ENCODE peak calls at places on chromosomes 4 and X, in four cellular contexts. L is K562, N is GM12878, U is HepG2. F is an unnamed sample.

GRCh38 chrX:149505671-149506070 is 565 bp upstream of the IDS start:
- DNase-seq in U (no peak), L (no peak), N (no peak), F (no peak)

GRCh38 chr4:141473952-141474351 is 162.4 kb upstream of the IL15 start:
- DNase-seq in L (no peak), N (no peak), U (no peak), F (no peak)

GRCh38 chrX:143988356-143988755 is 104.5 kb downstream of the UBE2NL start:
- DNase-seq in U (no peak), L (no peak), N (no peak), F (no peak)

GRCh38 chrX:66028936-66029335 is 10.9 kb downstream of the VSIG4 start:
- DNase-seq in N (no peak), U (no peak), L (no peak), F (no peak)

GRCh38 chrX:7446815-7447214 is 298.9 kb upstream of the PUDP start:
- DNase-seq in N (no peak), U (no peak), L (no peak), F (no peak)

GRCh38 chr4:94595880-94596483 is 144.2 kb downstream of the PDLIM5 start:
- DNase-seq in U (peak; percentile 48), N (peak; percentile 8), L (peak; percentile 59), F (peak; percentile 66)

GRCh38 chr4:163592207-163592606 is 97.7 kb downstream of the TMA16 start:
- DNase-seq in L (no peak), N (no peak), U (no peak), F (no peak)

GRCh38 chrX:48823029-48823428 is 3.3 kb upstream of the ERAS start:
- DNase-seq in N (no peak), U (no peak), L (no peak), F (no peak)

GRCh38 chr4:118909173-118909956 is 20.7 kb downstream of the SYNPO2 start:
- DNase-seq in N (no peak), L (no peak), U (no peak), F (no peak)

GRCh38 chr4:147311956-147312355 is 168.9 kb upstream of the EDNRA start:
- DNase-seq in U (no peak), L (no peak), N (no peak), F (no peak)

GRCh38 chrX:132023896-132024386 is 839 bp downstream of the STK26 start:
- DNase-seq in U (no peak), N (no peak), L (peak; percentile 74), F (peak; percentile 12)

GRCh38 chr4:53863731-53864130 is 200.7 kb downstream of the CHIC2 start:
- DNase-seq in U (no peak), N (no peak), L (no peak), F (no peak)

GRCh38 chrX:114363346-114363745 is 220.5 kb upstream of the HTR2C start:
- DNase-seq in U (no peak), L (no peak), N (no peak), F (no peak)

GRCh38 chrX:131792789-131793462 is 230.2 kb upstream of the STK26 start:
- DNase-seq in L (no peak), N (peak; percentile 90), U (no peak), F (peak; percentile 95)

GRCh38 chr4:74311696-74312313 is 3.5 kb downstream of the EPGN start:
- DNase-seq in L (peak; percentile 67), N (peak; percentile 13), U (peak; percentile 46), F (peak; percentile 67)
- TF ChIP-seq HDAC2 in L (no peak), N (no peak), U (no peak), F (no peak)

DNA sequence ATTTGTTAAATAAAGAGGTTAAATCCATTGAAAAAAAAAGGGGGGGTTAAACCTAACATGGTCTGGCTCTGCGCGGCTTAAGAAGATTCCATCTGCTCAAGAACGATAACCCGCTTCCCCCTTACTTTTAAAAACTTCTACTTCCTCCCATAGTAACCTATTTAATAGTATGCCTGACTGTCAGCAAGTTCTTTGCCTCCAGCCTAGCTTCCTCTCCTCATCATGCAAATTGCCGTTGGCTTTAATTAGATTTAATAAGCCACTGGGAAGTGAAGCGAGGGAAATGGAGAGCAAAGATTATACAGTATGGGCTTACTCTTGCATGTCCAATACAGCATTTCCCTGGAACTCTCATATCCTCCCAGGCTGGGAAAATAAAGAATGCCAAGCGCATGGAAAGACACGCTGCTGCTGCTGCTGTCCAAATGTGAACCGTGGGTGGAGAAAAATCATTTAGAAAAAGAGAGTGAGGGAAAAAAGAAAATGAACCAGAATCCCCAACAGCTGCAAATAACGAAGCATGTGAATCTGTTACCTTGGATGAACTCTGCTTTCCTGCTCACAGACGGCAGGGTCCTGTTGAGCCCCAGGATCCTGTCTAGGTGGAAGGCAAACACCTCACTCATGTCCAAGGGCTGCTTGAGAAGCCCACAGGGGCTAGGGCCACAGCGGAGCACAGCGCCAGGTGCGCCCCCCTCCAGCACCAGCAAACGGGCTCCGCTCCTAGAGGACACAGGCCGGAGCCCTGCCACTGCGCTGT is 2.7 kb downstream of the GASK1B start:
- DNase-seq in U (peak; percentile 4), L (no peak), N (no peak), F (no peak)
- TF ChIP-seq ESRRA in U (no peak), L (no peak), N (no peak), F (no peak)

DNA sequence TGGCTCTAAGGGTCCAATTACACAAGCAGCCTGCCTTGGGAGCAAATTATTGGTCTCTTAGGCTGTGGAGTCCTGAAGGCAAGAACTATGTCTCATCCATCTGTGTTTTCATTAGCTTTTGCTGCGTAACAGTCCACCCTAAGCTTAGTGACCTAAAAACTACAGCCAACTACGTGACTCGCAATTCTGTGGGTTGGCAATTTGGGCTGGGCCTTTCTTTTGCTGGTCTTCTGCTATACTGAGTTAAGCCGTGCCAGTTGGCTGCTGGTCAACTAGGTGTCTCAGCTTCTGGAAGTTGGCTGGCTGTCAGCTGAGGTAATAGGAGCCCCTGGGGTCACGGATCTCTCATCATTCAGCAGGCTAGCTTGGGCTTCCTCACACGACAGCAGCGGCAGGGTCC is 205.6 kb upstream of the S100G start:
- DNase-seq in L (no peak), U (no peak), N (no peak), F (no peak)
- TF ChIP-seq HDAC2 in L (no peak), U (no peak), N (no peak), F (no peak)

DNA sequence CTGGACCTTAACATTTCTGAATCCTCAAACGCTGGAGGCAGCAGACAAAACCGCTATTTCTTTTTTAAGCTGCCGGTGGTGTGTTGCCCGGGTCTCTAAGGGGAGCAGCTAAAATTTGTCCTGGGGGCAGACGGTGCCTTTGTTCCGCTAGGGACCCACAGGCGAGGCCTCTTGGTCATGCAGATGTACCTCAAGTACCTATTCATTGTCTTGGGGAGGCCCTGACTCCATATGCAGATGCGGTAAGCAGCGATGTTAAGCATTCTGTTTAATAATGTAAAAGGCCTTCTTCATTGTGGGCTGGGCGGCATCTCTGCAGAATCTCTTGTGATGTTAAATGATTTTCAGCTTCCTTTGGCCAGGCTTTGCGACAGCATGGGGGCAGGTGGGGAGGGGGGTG is 98.9 kb upstream of the PJA1 start:
- DNase-seq in N (no peak), L (no peak), U (no peak), F (no peak)
- TF ChIP-seq ESRRA in N (no peak), L (no peak), U (no peak), F (no peak)

DNA sequence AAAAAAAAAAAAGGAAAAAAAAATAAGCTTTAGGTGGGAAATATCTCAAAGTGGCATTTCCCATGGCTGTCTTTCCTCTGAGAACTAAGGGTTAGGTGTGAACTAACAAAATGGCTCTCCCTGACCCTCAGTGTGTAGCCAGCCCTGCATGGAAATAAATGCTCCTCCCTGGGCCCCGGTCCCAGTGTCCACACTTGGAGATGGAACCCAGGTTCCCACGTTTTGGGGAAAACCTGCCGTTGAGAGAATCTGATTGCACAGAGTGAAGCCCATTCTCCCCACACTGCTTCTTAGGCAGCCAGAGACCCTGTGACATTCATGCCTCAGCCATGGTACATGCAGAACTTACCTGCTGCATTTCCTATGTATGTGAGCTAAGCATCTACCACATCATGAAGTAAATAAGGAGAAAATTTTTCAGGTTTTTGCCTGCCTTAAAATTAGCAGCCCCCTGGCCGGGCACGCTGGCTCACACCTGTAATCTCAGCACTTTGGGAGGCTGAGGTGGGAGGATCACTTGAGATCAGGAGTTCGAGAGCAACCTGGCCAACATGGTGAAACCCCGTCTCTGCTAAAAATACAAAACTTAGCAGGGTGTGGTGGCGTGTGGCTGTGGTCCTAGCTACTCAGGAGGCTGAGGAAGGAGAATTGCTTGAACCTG is 34.5 kb downstream of the HTT-AS start:
- DNase-seq in L (no peak), N (no peak), U (no peak), F (no peak)
- TF ChIP-seq HDAC2 in L (no peak), N (no peak), U (no peak), F (no peak)

DNA sequence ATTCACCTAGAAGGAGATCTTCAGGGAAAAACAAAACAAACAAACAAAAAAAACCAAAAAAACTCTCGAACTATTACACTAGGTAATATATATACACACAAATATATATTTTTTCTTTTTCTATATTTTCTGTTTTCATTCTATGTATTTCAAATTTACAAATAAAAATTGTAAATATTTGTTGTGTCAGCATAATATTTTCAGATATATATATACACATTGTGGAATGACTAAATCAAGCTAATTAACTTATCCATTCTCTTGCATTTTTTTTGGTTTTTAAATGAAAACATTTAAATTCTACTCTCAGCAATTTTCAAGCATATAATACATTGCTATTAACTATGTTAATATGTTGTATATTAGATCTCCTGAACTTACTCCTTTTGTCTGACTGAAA is 762.0 kb upstream of the PCDH10 start:
- DNase-seq in U (no peak), L (no peak), N (no peak), F (no peak)
- TF ChIP-seq ESRRA in U (no peak), L (no peak), N (no peak), F (no peak)

GRCh38 chr4:152989554-152989970 is 53.4 kb downstream of the FHDC1 start:
- DNase-seq in U (no peak), L (no peak), N (no peak), F (no peak)

GRCh38 chr4:152990471-152991131 is 54.5 kb downstream of the FHDC1 start:
- DNase-seq in L (peak; percentile 65), U (no peak), N (no peak), F (peak; percentile 14)

GRCh38 chr4:152991361-152991760 is 55.2 kb downstream of the FHDC1 start:
- DNase-seq in N (no peak), U (no peak), L (no peak), F (no peak)

GRCh38 chr4:152992491-152992890 is 56.4 kb downstream of the FHDC1 start:
- DNase-seq in U (no peak), N (no peak), L (no peak), F (no peak)

DNA sequence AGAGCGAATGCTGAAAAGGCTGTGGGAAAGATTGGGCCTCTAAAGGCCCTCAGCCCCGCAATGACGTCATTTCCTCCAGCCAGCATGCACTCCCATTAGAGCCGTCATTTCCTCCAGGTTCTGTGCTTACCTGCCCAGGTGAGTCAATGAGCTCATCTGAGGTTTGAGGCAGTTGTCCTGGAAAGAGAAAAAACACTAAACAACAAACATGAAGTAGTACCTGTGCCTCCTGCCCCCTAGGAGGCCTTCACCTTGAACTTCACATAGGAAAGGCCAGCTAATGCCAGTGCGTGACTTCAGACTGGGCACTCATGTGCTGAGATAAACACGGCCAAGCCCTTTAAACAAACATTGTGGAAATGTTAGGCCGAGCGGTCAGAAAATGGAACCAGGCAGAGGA is 55.9 kb downstream of the FHDC1 start:
- DNase-seq in U (no peak), L (no peak), N (no peak), F (no peak)
- TF ChIP-seq HDAC2 in U (no peak), L (no peak), N (no peak), F (no peak)